ENCODE peak calls at places on chromosomes 3 and 15, in ten cellular contexts. C is posterior cingulate gyrus; Y is T-cell; B is left lung; F is caudate nucleus; J is NCI-H446; W is stimulated activated CD4-positive, alpha-beta T cell treated with anti-CD3 and anti-CD28 coated beads, Interleukin-2, amount 100 ng/mL, for 48 hours; M is RPMI7951; R is ACHN; G is WTC11. K is an unnamed sample.

GRCh38 chr3:45795882-45796765 is at the start of gene SLC6A20:
- DNase-seq in Y (no peak), R (no peak), F (no peak), B (no peak), C (no peak), J (no peak), W (no peak), G (peak), M (no peak), K (no peak)

GRCh38 chr15:23857028-23857641 is 170.0 kb upstream of the NDN start:
- DNase-seq in Y (no peak), B (no peak), C (peak), M (peak), G (peak), F (no peak), W (no peak), R (peak), J (peak), K (no peak)

GRCh38 chr15:29518442-29518841 is 248.8 kb upstream of the NSMCE3 start:
- DNase-seq in J (no peak), G (no peak), Y (no peak), F (no peak), R (peak), B (no peak), W (no peak), M (peak), C (no peak), K (no peak)

GRCh38 chr15:35755237-35755802 is 209.4 kb upstream of the DPH6 start:
- DNase-seq in B (no peak), F (no peak), C (no peak), W (no peak), G (no peak), J (no peak), R (no peak), M (no peak), Y (no peak), K (no peak)

GRCh38 chr3:188153498-188153948 is 434 bp upstream of the LPP start:
- DNase-seq in C (peak), R (peak), F (peak), J (peak), Y (no peak), M (peak), G (peak), B (peak), W (peak), K (peak)

GRCh38 chr3:20769430-20769829 is 583.4 kb upstream of the SGO1 start:
- DNase-seq in W (no peak), M (no peak), C (no peak), F (no peak), Y (no peak), J (no peak), R (no peak), B (no peak), G (no peak), K (no peak)

GRCh38 chr15:45689616-45690015 is 54.8 kb downstream of the SQOR start:
- DNase-seq in B (no peak), F (no peak), W (no peak), R (no peak), M (no peak), C (no peak), G (no peak), J (no peak), Y (no peak), K (no peak)

GRCh38 chr3:43838877-43839276 is 148.1 kb downstream of the ABHD5 start:
- DNase-seq in W (no peak), F (no peak), B (no peak), R (no peak), J (no peak), M (no peak), Y (no peak), C (no peak), G (peak), K (no peak)

GRCh38 chr3:57556459-57557087 is 499 bp downstream of the PDE12 start:
- DNase-seq in C (peak), M (peak), J (no peak), R (peak), F (peak), Y (no peak), B (peak), G (no peak), W (peak), K (no peak)

GRCh38 chr15:43519207-43519606 is 1.8 kb downstream of the MAP1A start:
- DNase-seq in R (no peak), M (no peak), Y (no peak), B (no peak), W (no peak), J (no peak), C (no peak), G (no peak), F (peak), K (no peak)

GRCh38 chr3:52143616-52144015 is 10.6 kb downstream of the POC1A start:
- DNase-seq in C (no peak), B (no peak), R (no peak), F (no peak), M (no peak), W (no peak), J (no peak), Y (no peak), G (no peak), K (no peak)

GRCh38 chr15:40081691-40082194 is 26.9 kb downstream of the BMF start:
- DNase-seq in G (peak), F (peak), C (peak), J (no peak), Y (no peak), B (peak), M (peak), W (no peak), R (no peak), K (no peak)

GRCh38 chr3:41064070-41064469 is 135.2 kb upstream of the CTNNB1 start:
- DNase-seq in F (no peak), J (no peak), R (no peak), W (no peak), B (no peak), M (no peak), Y (no peak), C (no peak), G (no peak), K (no peak)

GRCh38 chr3:176430244-176430893 is 766.9 kb downstream of the TBL1XR1 start:
- DNase-seq in R (peak), W (no peak), G (no peak), Y (no peak), B (no peak), F (no peak), C (no peak), M (peak), J (peak), K (peak)

GRCh38 chr15:77004189-77004588 is 9.3 kb downstream of the PSTPIP1 start:
- DNase-seq in R (no peak), M (no peak), C (peak), Y (no peak), B (peak), W (no peak), F (no peak), G (no peak), J (no peak), K (no peak)